ENCODE peak calls at places on chromosome 12, in five cellular contexts. D is GM12892, F is prostate gland, H is breast epithelium, E is HCT116. R is an unnamed sample.

GRCh38 chr12:16037533-16037932 is 126.4 kb downstream of the DERA start:
- DNase-seq in D (no peak), F (no peak), H (no peak), E (no peak), R (no peak)

GRCh38 chr12:47741340-47741703 is 16.0 kb upstream of the ENDOU start:
- DNase-seq in D (no peak), F (no peak), H (no peak), E (peak), R (peak)

GRCh38 chr12:124744659-124745467 is 118.8 kb downstream of the SCARB1 start:
- DNase-seq in D (no peak), F (no peak), H (no peak), E (peak), R (peak)

GRCh38 chr12:26233620-26234019 is 38.2 kb downstream of the SSPN start:
- DNase-seq in D (no peak), F (no peak), H (no peak), E (no peak), R (no peak)

GRCh38 chr12:102862486-102862885 is 54.6 kb downstream of the PAH start:
- DNase-seq in D (no peak), F (no peak), H (no peak), E (no peak), R (no peak)

GRCh38 chr12:100141666-100141997 is 1.0 kb downstream of the BLTP3B start:
- DNase-seq in D (no peak), F (peak), H (no peak), E (peak), R (no peak)

GRCh38 chr12:47317182-47317915 is 237.6 kb upstream of the AMIGO2 start:
- DNase-seq in D (no peak), F (no peak), H (no peak), E (no peak), R (no peak)

GRCh38 chr12:14845350-14845750 is 2.0 kb upstream of the ART4 start:
- DNase-seq in D (peak), F (peak), H (no peak), E (peak), R (no peak)

GRCh38 chr12:94570161-94570560 is 80.2 kb downstream of the TMCC3 start:
- DNase-seq in D (no peak), F (no peak), H (no peak), E (peak), R (no peak)

GRCh38 chr12:70314145-70314544 is 51.9 kb upstream of the KCNMB4 start:
- DNase-seq in D (no peak), F (no peak), H (no peak), E (no peak), R (no peak)

GRCh38 chr12:47988073-47989022 is 15.9 kb downstream of the COL2A1 start:
- DNase-seq in D (no peak), F (no peak), H (peak), E (no peak), R (no peak)

GRCh38 chr12:82852529-82852928 is 165.8 kb downstream of the TMTC2 start:
- DNase-seq in D (no peak), F (no peak), H (no peak), E (no peak), R (no peak)

GRCh38 chr12:74890237-74890599 is 319.4 kb downstream of the KCNC2 start:
- DNase-seq in D (no peak), F (peak), H (no peak), E (peak), R (no peak)

GRCh38 chr12:27781680-27782079 is 1.6 kb upstream of the MANSC4 start:
- DNase-seq in D (no peak), F (no peak), H (no peak), E (no peak), R (no peak)

GRCh38 chr12:55707841-55708694 is at the start of gene ITGA7:
- DNase-seq in D (peak), F (peak), H (no peak), E (no peak), R (peak)

GRCh38 chr12:45475594-45475993 is 253.9 kb upstream of the ARID2 start:
- DNase-seq in D (no peak), F (no peak), H (no peak), E (no peak), R (no peak)

GRCh38 chr12:8780389-8780788 is 42.0 kb upstream of the A2ML1 start:
- DNase-seq in D (no peak), F (peak), H (no peak), E (peak), R (no peak)

GRCh38 chr12:17215754-17216153 is 609.8 kb upstream of the LMO3 start:
- DNase-seq in D (no peak), F (no peak), H (no peak), E (peak), R (no peak)

GRCh38 chr12:103208006-103208405 is 250.5 kb downstream of the ASCL1 start:
- DNase-seq in D (no peak), F (no peak), H (no peak), E (no peak), R (no peak)

GRCh38 chr12:76259660-76260389 is 88.4 kb downstream of the BBS10 start:
- DNase-seq in D (no peak), F (peak), H (no peak), E (no peak), R (peak)

GRCh38 chr12:116700066-116700465 is 37.8 kb downstream of the SPRING1 start:
- DNase-seq in D (no peak), F (no peak), H (no peak), E (no peak), R (no peak)

GRCh38 chr12:105287408-105287807 is 43.1 kb upstream of the C12orf75 start:
- DNase-seq in D (no peak), F (no peak), H (no peak), E (no peak), R (no peak)

GRCh38 chr12:15754233-15754632 is 35.0 kb downstream of the EPS8 start:
- DNase-seq in D (no peak), F (no peak), H (no peak), E (no peak), R (no peak)

GRCh38 chr12:92921877-92922276 is 7.2 kb downstream of the EEA1 start:
- DNase-seq in D (no peak), F (no peak), H (no peak), E (no peak), R (no peak)

GRCh38 chr12:93316623-93316971 is 61.1 kb upstream of the NUDT4 start:
- DNase-seq in D (no peak), F (no peak), H (no peak), E (no peak), R (no peak)

GRCh38 chr12:45010051-45010450 is 40.8 kb downstream of the DBX2 start:
- DNase-seq in D (no peak), F (no peak), H (no peak), E (no peak), R (no peak)

DNA sequence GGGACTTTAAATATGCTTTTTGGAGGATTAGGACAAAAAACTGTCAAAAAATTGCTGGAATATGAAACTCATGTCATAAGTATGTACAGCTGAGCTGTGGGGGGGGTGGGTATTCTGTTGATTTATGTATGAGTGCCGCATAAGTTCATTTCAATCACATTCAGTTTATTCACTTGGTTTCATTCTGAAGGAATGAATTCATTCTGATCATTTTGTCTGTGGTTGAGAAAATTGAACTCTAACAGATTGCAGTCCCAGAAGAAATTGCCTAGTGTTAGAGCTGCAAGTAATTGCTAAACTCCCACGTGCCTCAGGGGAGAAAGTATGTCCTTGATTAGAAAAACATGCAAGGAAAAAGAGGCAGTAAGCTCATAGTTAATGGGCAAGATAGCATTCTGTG is 442.4 kb upstream of the MGAT4C start:
- DNase-seq in D (no peak), F (no peak), H (no peak), E (no peak), R (no peak)
- TF ChIP-seq POLR2AphosphoS5 in D (no peak), F (no peak), H (no peak), E (no peak), R (no peak)

GRCh38 chr12:1369942-1370620 is 224.3 kb downstream of the FBXL14 start:
- DNase-seq in D (no peak), F (no peak), H (no peak), E (no peak), R (no peak)
- TF ChIP-seq POLR2AphosphoS5 in D (no peak), F (no peak), H (no peak), E (no peak), R (no peak)

GRCh38 chr12:117967512-117967911 is 1.3 kb downstream of the KSR2 start:
- DNase-seq in D (no peak), F (no peak), H (no peak), E (no peak), R (no peak)

GRCh38 chr12:117967043-117967442 is 1.7 kb downstream of the KSR2 start:
- DNase-seq in D (no peak), F (no peak), H (no peak), E (no peak), R (no peak)

GRCh38 chr12:117970334-117970733 is 1.5 kb upstream of the KSR2 start:
- DNase-seq in D (no peak), F (no peak), H (no peak), E (no peak), R (no peak)

GRCh38 chr12:117968084-117968789 is 553 bp downstream of the KSR2 start:
- DNase-seq in D (no peak), F (no peak), H (no peak), E (no peak), R (no peak)

DNA sequence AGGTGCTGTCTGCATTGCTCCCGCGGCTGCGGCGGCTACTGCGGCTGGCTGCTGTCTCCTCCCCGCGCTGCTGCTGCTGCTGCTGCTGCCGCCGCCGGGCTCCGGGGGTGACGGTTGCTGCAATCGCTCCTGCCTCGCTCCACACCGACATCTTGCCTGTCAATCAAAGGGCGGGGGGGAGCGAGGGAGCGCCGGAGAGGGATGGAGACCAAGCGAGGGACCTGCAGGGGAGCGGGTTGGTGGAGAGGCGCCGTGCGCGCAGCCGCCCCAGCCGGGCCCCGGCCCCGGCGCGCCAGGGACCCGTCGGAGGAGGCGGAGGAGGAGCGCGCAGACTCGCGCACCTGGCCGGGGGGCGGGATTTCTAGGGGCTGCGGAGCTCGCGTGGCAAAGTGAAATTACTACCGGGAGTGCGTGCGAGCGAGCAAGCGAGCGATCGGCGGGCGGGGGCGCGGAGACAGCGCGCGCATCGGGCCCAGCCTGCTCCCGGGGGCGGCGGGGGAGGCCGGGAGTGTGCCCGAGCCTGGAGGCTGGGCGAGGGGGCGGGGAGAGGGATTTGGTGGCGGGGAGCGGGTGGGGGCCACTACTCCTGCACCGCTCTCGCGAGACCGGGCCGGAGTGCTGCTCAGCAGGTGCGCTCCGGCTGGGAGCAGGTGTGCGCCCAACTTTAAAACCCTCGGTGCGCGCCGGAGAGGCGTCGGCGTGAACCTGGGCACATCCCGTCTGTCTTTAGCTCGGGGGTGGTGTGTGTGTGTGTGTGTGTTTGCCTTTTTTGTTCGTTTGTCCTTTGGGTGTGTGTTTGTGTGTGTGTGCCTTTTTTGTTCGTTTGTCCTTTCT is at the start of gene KSR2:
- DNase-seq in D (peak), F (peak), H (peak), E (peak), R (peak)
- TF ChIP-seq POLR2AphosphoS5 in D (no peak), F (no peak), H (no peak), E (peak), R (no peak)

DNA sequence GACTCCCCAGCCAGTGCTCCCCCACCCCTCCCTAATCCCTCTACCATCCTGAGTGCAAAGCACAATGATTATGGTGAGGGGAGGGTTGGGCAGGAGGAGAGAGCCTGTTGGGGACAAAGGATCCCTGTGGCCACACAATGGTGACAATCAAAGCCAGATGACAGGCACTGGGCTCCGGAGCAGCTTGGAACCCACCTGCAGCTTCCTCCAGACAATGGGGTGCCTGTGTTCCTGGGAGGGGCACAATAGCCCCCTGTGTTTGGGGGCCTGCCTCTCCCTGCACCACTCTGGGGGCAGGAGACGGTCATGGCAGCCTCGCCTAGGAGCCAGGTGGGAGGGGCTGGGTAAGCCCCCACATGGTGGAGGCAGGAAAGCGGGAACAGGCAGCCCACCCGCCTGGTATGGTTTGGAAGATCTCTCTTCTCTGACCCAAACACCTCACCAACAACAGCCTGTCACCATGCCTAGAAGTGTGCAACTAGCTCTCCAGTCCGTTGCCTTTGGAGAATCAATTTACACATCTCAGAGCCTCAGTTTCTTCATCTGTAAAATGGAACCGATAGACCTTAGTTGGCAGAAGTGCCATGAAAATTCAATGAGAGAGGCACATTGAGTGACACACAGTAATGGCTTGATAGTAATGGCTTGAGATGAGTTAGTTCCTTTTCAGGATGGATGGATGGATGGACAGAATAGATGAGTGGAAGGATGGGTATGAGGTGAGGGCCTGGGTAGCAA is 53.0 kb downstream of the MVK start:
- DNase-seq in D (no peak), F (no peak), H (no peak), E (no peak), R (no peak)
- TF ChIP-seq POLR2AphosphoS5 in D (no peak), F (no peak), H (no peak), E (no peak), R (no peak)

GRCh38 chr12:9810721-9811120 is 16.6 kb upstream of the KLRF1 start:
- DNase-seq in D (no peak), F (no peak), H (no peak), E (no peak), R (no peak)
- TF ChIP-seq POLR2AphosphoS5 in D (no peak), F (no peak), H (no peak), E (no peak), R (no peak)

GRCh38 chr12:4044736-4045432 is 171.7 kb upstream of the PARP11 start:
- DNase-seq in D (no peak), F (no peak), H (no peak), E (no peak), R (no peak)
- TF ChIP-seq POLR2AphosphoS5 in D (no peak), F (no peak), H (no peak), E (no peak), R (no peak)

DNA sequence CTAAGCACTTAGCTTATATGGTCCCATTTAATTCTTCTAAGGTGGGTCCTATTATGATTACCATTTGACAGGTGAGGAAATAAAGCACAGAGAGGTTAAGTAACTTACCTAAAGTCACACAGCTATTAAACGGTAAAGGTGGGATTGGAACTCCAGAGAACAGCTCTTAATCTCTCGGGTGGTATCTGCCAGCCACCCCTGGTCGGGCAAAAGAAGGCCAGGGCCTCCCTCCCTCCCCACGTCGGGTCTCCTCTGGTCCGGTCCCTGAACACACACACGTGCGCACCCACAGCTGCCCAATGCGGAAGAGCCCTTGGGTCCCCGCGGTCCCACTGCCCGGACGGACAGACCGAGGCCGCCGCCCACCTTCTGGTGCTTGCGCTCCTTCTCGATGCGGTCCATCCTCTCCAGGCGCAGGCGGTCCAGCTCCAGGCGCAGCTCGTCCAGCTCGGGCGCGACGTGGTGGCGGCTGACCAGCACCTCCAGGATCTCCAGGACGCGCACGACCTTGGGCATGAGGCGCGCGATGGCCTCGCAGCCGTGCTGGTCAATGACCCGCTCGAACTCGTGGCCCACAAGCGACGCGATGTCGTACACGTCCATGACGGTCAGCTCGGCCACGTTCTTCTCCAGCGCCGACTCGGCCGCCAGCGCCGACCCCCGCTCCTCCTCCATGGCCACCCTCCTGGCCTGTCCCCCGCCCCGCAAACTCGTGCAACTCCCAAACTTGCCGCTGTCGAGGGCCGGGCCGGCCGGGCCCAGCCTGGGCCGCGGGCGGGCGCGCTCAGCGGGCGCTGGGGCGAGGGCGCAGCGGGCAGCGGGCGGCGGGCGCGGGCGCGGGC is 490 bp downstream of the RILPL1 start:
- DNase-seq in D (no peak), F (no peak), H (no peak), E (no peak), R (peak)
- TF ChIP-seq POLR2AphosphoS5 in D (no peak), F (no peak), H (peak), E (no peak), R (no peak)

DNA sequence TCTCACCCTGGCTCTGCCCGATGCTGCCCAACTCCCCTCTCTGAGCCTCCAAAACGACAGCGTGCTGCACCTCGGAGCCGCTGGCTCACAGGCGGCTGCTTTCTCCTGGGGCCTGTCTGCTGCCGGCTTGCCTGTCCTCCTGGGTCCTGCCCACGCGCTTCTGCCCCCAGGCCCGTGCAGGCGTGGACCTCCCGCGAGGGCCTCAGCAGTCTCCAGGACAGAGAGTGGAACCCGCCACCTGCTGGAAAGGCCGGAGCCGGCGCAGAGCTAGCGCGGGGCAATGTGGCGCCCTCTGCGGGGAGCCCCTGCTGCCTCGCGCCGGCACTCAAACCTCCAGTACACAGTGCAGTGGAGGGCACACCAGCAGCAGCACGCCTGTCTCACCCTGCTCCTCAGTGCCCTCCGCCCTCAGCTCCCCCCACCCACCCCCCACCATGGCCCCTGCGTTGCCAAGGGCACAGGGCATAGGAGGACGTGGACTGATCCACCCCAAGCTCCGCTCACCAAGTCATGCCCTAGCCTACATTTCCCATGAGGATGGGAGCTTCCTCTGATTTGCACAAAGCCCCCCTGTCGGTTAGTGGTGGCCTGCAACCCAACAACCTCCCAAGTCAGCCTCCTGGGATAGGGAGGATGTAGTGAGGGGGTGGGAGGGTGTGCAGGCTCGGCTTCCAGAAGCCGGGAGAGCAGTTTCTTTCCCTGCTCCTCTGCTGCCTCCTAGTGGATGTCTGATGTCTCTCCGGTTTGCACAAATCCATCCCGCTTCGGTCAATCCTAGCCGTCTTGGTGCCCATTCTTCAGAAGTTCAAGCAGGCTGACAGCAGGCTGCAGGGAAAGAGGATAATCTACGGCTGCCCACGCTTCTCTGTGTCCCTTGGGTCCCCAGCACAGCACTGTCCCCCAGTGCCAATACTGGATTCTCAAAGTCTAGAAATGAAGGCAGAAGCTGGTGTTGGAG is 25.2 kb downstream of the KRT8 start:
- DNase-seq in D (peak), F (peak), H (peak), E (peak), R (peak)
- TF ChIP-seq POLR2AphosphoS5 in D (no peak), F (peak), H (peak), E (no peak), R (no peak)

GRCh38 chr12:64679487-64679983 is 69.2 kb downstream of the RASSF3 start:
- DNase-seq in D (no peak), F (peak), H (peak), E (peak), R (peak)
- TF ChIP-seq POLR2AphosphoS5 in D (no peak), F (peak), H (peak), E (peak), R (peak)